ENCODE peak calls at places on chromosomes 16 and 17, in five cellular contexts. One of them, this sample, is unnamed.

GRCh38 chr16:5062790-5063765 is 2.7 kb downstream of the C16orf89 start:
- DNase-seq in colonic mucosa: no peak
- DNase-seq in mesenchymal stem cell: no peak
- DNase-seq in tibial nerve: no peak
- DNase-seq in heart right ventricle: no peak
- DNase-seq in this sample: no peak

GRCh38 chr17:8994319-8994718 is 27.0 kb upstream of the NTN1 start:
- DNase-seq in tibial nerve: peak; percentile 31
- DNase-seq in heart right ventricle: peak; percentile 41
- DNase-seq in mesenchymal stem cell: peak; percentile 38
- DNase-seq in colonic mucosa: peak; percentile 79
- DNase-seq in this sample: peak; percentile 82

GRCh38 chr17:50657054-50657453 is 22.4 kb downstream of the ABCC3 start:
- DNase-seq in mesenchymal stem cell: no peak
- DNase-seq in heart right ventricle: no peak
- DNase-seq in colonic mucosa: no peak
- DNase-seq in tibial nerve: no peak
- DNase-seq in this sample: no peak

GRCh38 chr17:74749262-74750038 is 1.0 kb downstream of the NHERF1 start:
- DNase-seq in heart right ventricle: no peak
- DNase-seq in colonic mucosa: peak; percentile 63
- DNase-seq in mesenchymal stem cell: peak; percentile 61
- DNase-seq in tibial nerve: no peak
- DNase-seq in this sample: no peak

GRCh38 chr17:76385892-76386786 is 1.7 kb downstream of the SPHK1 start:
- DNase-seq in mesenchymal stem cell: peak; percentile 79
- DNase-seq in tibial nerve: peak; percentile 83
- DNase-seq in heart right ventricle: peak; percentile 86
- DNase-seq in colonic mucosa: peak; percentile 90
- DNase-seq in this sample: peak; percentile 92

GRCh38 chr16:24858219-24859041 is 12.7 kb downstream of the SLC5A11 start:
- DNase-seq in tibial nerve: peak; percentile 27
- DNase-seq in mesenchymal stem cell: peak; percentile 69
- DNase-seq in heart right ventricle: peak; percentile 46
- DNase-seq in colonic mucosa: peak; percentile 63
- DNase-seq in this sample: peak; percentile 82

GRCh38 chr16:85360323-85361277 is 248.3 kb upstream of the CIBAR2 start:
- DNase-seq in colonic mucosa: peak; percentile 86
- DNase-seq in heart right ventricle: no peak
- DNase-seq in mesenchymal stem cell: peak; percentile 50
- DNase-seq in tibial nerve: no peak
- DNase-seq in this sample: no peak

GRCh38 chr17:12522743-12523181 is 142.9 kb upstream of the MYOCD start:
- DNase-seq in colonic mucosa: peak; percentile 52
- DNase-seq in heart right ventricle: peak; percentile 11
- DNase-seq in tibial nerve: peak; percentile 6
- DNase-seq in mesenchymal stem cell: peak; percentile 90
- DNase-seq in this sample: peak; percentile 25

GRCh38 chr17:30344283-30345088 is 10.6 kb upstream of the TMIGD1 start:
- DNase-seq in heart right ventricle: peak; percentile 56
- DNase-seq in mesenchymal stem cell: peak; percentile 29
- DNase-seq in colonic mucosa: peak; percentile 82
- DNase-seq in tibial nerve: no peak
- DNase-seq in this sample: peak; percentile 43

GRCh38 chr17:78374631-78375274 is 3.7 kb upstream of the PGS1 start:
- DNase-seq in mesenchymal stem cell: peak; percentile 90
- DNase-seq in colonic mucosa: no peak
- DNase-seq in tibial nerve: no peak
- DNase-seq in heart right ventricle: no peak
- DNase-seq in this sample: no peak

GRCh38 chr17:10083864-10084263 is 114.5 kb downstream of the GAS7 start:
- DNase-seq in colonic mucosa: no peak
- DNase-seq in mesenchymal stem cell: no peak
- DNase-seq in heart right ventricle: no peak
- DNase-seq in tibial nerve: no peak
- DNase-seq in this sample: peak; percentile 5
- H3K9me3 ChIP-seq in colonic mucosa: no peaks in the 10 kb centered on the region
- H3K9me3 ChIP-seq in mesenchymal stem cell: no peaks in the 10 kb centered on the region
- H3K9me3 ChIP-seq in heart right ventricle: no peaks in the 10 kb centered on the region
- H3K9me3 ChIP-seq in tibial nerve: no peaks in the 10 kb centered on the region
- H3K9me3 ChIP-seq in this sample: peaks cover 2% of the 10 kb centered on the region

GRCh38 chr17:22506231-22506630 is 813.9 kb downstream of the KCNJ18 start:
- DNase-seq in tibial nerve: no peak
- DNase-seq in heart right ventricle: no peak
- DNase-seq in colonic mucosa: no peak
- DNase-seq in mesenchymal stem cell: no peak
- DNase-seq in this sample: no peak
- H3K9me3 ChIP-seq in tibial nerve: no peaks in the 10 kb centered on the region
- H3K9me3 ChIP-seq in heart right ventricle: no peaks in the 10 kb centered on the region
- H3K9me3 ChIP-seq in colonic mucosa: no peaks in the 10 kb centered on the region
- H3K9me3 ChIP-seq in mesenchymal stem cell: no peaks in the 10 kb centered on the region
- H3K9me3 ChIP-seq in this sample: no peaks in the 10 kb centered on the region

DNA sequence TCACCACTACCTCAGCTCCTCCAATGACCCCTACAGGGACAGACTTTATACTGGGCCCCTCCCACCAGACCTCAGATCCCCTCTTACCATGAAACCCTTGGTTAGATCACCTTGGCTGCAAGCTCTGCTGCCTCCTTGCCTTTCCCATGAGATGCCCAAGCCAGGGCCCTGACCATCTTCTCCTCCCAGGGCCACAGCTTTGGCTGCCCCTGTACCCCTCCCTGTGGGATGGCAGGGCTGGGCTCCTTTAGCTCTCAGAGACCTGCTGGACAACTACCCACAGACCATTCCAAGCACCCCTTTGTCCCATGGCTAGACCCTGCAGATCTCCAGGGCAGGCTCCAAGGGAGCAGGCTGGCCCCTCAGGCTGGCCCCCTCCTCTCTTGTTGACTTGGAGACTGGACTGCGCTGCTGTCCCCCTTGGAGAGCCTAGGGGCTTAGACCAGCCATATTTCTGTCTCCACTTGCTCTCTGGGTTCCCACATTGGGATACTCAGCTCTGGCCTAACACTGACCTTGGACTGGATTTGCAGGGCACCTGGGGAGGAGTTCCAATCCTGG is 1692.7 kb downstream of the TP53TG3F start:
- DNase-seq in mesenchymal stem cell: no peak
- DNase-seq in heart right ventricle: no peak
- DNase-seq in colonic mucosa: no peak
- DNase-seq in tibial nerve: no peak
- DNase-seq in this sample: no peak
- H3K9me3 ChIP-seq in mesenchymal stem cell: peaks cover 7% of the 10 kb centered on the region
- H3K9me3 ChIP-seq in heart right ventricle: no peaks in the 10 kb centered on the region
- H3K9me3 ChIP-seq in colonic mucosa: no peaks in the 10 kb centered on the region
- H3K9me3 ChIP-seq in tibial nerve: no peaks in the 10 kb centered on the region
- H3K9me3 ChIP-seq in this sample: no peaks in the 10 kb centered on the region

GRCh38 chr17:20983359-20983637 is 59.5 kb downstream of the USP22 start:
- DNase-seq in tibial nerve: no peak
- DNase-seq in colonic mucosa: no peak
- DNase-seq in mesenchymal stem cell: no peak
- DNase-seq in heart right ventricle: no peak
- DNase-seq in this sample: no peak

GRCh38 chr17:20982589-20983358 is 60.0 kb downstream of the USP22 start:
- DNase-seq in tibial nerve: no peak
- DNase-seq in colonic mucosa: no peak
- DNase-seq in heart right ventricle: no peak
- DNase-seq in mesenchymal stem cell: no peak
- DNase-seq in this sample: no peak

GRCh38 chr17:20979792-20980083 is 63.1 kb downstream of the USP22 start:
- DNase-seq in heart right ventricle: no peak
- DNase-seq in colonic mucosa: no peak
- DNase-seq in mesenchymal stem cell: no peak
- DNase-seq in tibial nerve: no peak
- DNase-seq in this sample: no peak

GRCh38 chr17:20986767-20987510 is 55.9 kb downstream of the USP22 start:
- DNase-seq in tibial nerve: no peak
- DNase-seq in colonic mucosa: no peak
- DNase-seq in heart right ventricle: no peak
- DNase-seq in mesenchymal stem cell: no peak
- DNase-seq in this sample: no peak

DNA sequence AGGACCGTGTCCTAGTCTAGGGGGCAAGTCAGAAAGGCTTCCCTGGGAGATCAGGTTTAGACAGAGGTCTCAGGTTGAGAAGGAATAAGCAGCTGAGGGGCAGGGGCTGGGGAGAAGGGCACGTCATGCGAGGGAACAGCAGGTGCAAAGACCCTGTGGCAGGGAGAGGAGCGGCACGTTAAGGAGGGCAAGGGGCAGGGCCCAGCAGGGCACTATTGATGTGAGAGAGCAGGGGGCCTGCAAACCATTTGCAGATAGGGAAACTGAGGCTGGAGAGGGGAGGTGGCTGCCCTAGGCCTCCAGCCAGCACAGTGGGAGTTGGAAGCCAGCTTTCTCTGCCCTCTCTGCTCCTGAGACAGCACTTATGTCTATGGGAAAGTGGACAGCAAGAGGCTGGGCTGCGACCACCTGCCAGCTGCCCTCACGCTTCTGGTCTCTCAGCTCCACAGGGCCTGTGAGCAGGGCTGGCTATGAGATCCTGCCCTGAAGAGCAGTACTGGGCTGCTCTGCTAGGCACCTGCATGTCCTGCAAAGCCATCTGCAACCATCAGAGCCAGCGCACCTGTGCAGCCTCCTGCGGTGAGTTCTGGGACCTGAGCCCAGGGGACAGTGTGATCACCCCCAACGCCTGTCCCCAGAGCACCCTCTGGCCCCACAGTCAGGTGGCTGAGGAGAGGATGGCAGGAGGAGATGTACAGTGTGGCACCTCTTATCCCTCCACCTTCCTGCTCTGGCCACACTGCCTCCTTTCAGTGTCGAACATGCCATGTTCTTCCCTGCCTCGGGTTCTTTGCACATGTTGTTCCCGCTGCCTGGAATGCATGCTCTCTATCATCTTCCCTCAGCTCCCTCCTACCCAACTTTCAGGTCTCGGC is 61.5 kb downstream of the USP22 start:
- DNase-seq in colonic mucosa: no peak
- DNase-seq in tibial nerve: no peak
- DNase-seq in heart right ventricle: no peak
- DNase-seq in mesenchymal stem cell: no peak
- DNase-seq in this sample: no peak
- H3K9me3 ChIP-seq in colonic mucosa: no peaks in the 10 kb centered on the region
- H3K9me3 ChIP-seq in tibial nerve: no peaks in the 10 kb centered on the region
- H3K9me3 ChIP-seq in heart right ventricle: no peaks in the 10 kb centered on the region
- H3K9me3 ChIP-seq in mesenchymal stem cell: no peaks in the 10 kb centered on the region
- H3K9me3 ChIP-seq in this sample: no peaks in the 10 kb centered on the region

GRCh38 chr17:81516439-81516838 is 3.8 kb upstream of the ACTG1 start:
- DNase-seq in colonic mucosa: no peak
- DNase-seq in heart right ventricle: no peak
- DNase-seq in mesenchymal stem cell: no peak
- DNase-seq in tibial nerve: no peak
- DNase-seq in this sample: peak; percentile 59
- H3K9me3 ChIP-seq in colonic mucosa: no peaks in the 10 kb centered on the region
- H3K9me3 ChIP-seq in heart right ventricle: no peaks in the 10 kb centered on the region
- H3K9me3 ChIP-seq in mesenchymal stem cell: no peaks in the 10 kb centered on the region
- H3K9me3 ChIP-seq in tibial nerve: no peaks in the 10 kb centered on the region
- H3K9me3 ChIP-seq in this sample: no peaks in the 10 kb centered on the region

DNA sequence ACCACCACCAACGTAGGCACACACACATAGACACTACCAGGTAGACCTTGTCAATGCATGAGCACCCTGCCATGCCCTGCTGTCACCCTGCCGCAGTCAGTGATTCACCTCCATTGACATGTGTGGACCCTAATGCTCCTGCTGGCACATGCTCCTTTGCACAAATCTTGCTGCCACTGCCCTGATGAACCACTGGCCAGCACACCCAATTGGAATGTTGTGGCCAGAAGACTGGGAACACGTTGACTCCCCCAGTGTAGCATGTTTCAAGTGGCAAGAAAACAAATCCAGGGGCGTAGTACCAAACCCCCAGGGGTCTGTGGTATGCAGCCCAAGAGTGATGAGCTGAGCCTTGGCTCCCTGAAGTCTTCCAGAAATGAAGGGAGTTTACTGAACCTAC is 486.4 kb upstream of the KIF2B start:
- DNase-seq in heart right ventricle: no peak
- DNase-seq in mesenchymal stem cell: no peak
- DNase-seq in tibial nerve: no peak
- DNase-seq in colonic mucosa: no peak
- DNase-seq in this sample: no peak
- H3K9me3 ChIP-seq in heart right ventricle: no peaks in the 10 kb centered on the region
- H3K9me3 ChIP-seq in mesenchymal stem cell: peaks cover 25% of the 10 kb centered on the region
- H3K9me3 ChIP-seq in tibial nerve: no peaks in the 10 kb centered on the region
- H3K9me3 ChIP-seq in colonic mucosa: no peaks in the 10 kb centered on the region
- H3K9me3 ChIP-seq in this sample: peaks cover 3% of the 10 kb centered on the region

GRCh38 chr16:76287466-76287865 is 10.3 kb downstream of the CNTNAP4 start:
- DNase-seq in mesenchymal stem cell: no peak
- DNase-seq in tibial nerve: no peak
- DNase-seq in heart right ventricle: no peak
- DNase-seq in colonic mucosa: no peak
- DNase-seq in this sample: no peak
- H3K9me3 ChIP-seq in mesenchymal stem cell: no peaks in the 10 kb centered on the region
- H3K9me3 ChIP-seq in tibial nerve: no peaks in the 10 kb centered on the region
- H3K9me3 ChIP-seq in heart right ventricle: no peaks in the 10 kb centered on the region
- H3K9me3 ChIP-seq in colonic mucosa: no peaks in the 10 kb centered on the region
- H3K9me3 ChIP-seq in this sample: no peaks in the 10 kb centered on the region

GRCh38 chr17:61700252-61700651 is 109.2 kb upstream of the NACA2 start:
- DNase-seq in colonic mucosa: no peak
- DNase-seq in mesenchymal stem cell: no peak
- DNase-seq in heart right ventricle: no peak
- DNase-seq in tibial nerve: no peak
- DNase-seq in this sample: no peak
- H3K9me3 ChIP-seq in colonic mucosa: peaks cover 3% of the 10 kb centered on the region
- H3K9me3 ChIP-seq in mesenchymal stem cell: peaks cover 55% of the 10 kb centered on the region
- H3K9me3 ChIP-seq in heart right ventricle: no peaks in the 10 kb centered on the region
- H3K9me3 ChIP-seq in tibial nerve: no peaks in the 10 kb centered on the region
- H3K9me3 ChIP-seq in this sample: peaks cover 2% of the 10 kb centered on the region

This sample was measured in right cardiac atrium.